ENCODE peak calls at places on chromosomes 16 and 17, in seven cellular contexts. A is pulmonary artery endothelial cell; P is posterior vena cava; F is HS-5; C is Daoy; T is stimulated activated naive CD4-positive, alpha-beta T cell; U is esophagus muscularis mucosa. Z is an unnamed sample.

GRCh38 chr17:61129876-61130275 is 269.8 kb upstream of the TBX2 start:
- DNase-seq in A (no peak), P (no peak), F (no peak), C (no peak), T (no peak), U (no peak), Z (no peak)

GRCh38 chr17:77405867-77406513 is 265.2 kb downstream of the SEC14L1 start:
- DNase-seq in A (no peak), P (no peak), F (no peak), C (peak; percentile 35), T (no peak), U (no peak), Z (no peak)

GRCh38 chr17:10398352-10398751 is 23.4 kb downstream of the MYH8 start:
- DNase-seq in A (no peak), P (no peak), F (no peak), C (peak; percentile 52), T (no peak), U (no peak), Z (no peak)

GRCh38 chr17:78979780-78980623 is at the start of gene LGALS3BP:
- DNase-seq in A (no peak), P (peak; percentile 87), F (peak; percentile 70), C (peak; percentile 91), T (peak; percentile 20), U (no peak), Z (no peak)

GRCh38 chr17:17104494-17104893 is 62.2 kb downstream of the MPRIP start:
- DNase-seq in A (no peak), P (no peak), F (no peak), C (no peak), T (no peak), U (no peak), Z (no peak)

GRCh38 chr16:83433201-83433600 is 374.6 kb upstream of the HSBP1 start:
- DNase-seq in A (no peak), P (no peak), F (no peak), C (no peak), T (no peak), U (no peak), Z (no peak)

GRCh38 chr17:76844846-76845245 is 23.4 kb upstream of the MGAT5B start:
- DNase-seq in A (no peak), P (no peak), F (no peak), C (no peak), T (no peak), U (no peak), Z (no peak)

GRCh38 chr16:31023252-31023602 is 10.1 kb upstream of the STX4 start:
- DNase-seq in A (no peak), P (no peak), F (no peak), C (no peak), T (no peak), U (no peak), Z (no peak)

GRCh38 chr17:79812206-79812968 is 15.5 kb upstream of the CBX8 start:
- DNase-seq in A (no peak), P (no peak), F (no peak), C (no peak), T (peak; percentile 32), U (no peak), Z (no peak)

GRCh38 chr16:1794908-1795666 is 1.6 kb upstream of the IGFALS start:
- DNase-seq in A (no peak), P (no peak), F (no peak), C (no peak), T (no peak), U (no peak), Z (no peak)

GRCh38 chr16:71514476-71514875 is 11.8 kb upstream of the CHST4 start:
- DNase-seq in A (no peak), P (no peak), F (no peak), C (no peak), T (no peak), U (no peak), Z (no peak)

GRCh38 chr17:44097110-44097810 is 26.2 kb downstream of the HDAC5 start:
- DNase-seq in A (no peak), P (no peak), F (no peak), C (peak; percentile 68), T (no peak), U (no peak), Z (no peak)